ENCODE peak calls at places on chromosome 22, in seven cellular contexts. P is HCT116, H is uterus, W is adrenal gland, E is H1, Z is heart left ventricle, V is stomach. N is an unnamed sample.

GRCh38 chr22:36347094-36347493 is 40.7 kb downstream of the MYH9 start:
- DNase-seq in E (no peak), Z (peak; percentile 51), W (no peak), H (peak; percentile 24), P (no peak), V (peak; percentile 66), N (no peak)

GRCh38 chr22:32331918-32332725 is 25.5 kb upstream of the RFPL3 start:
- DNase-seq in E (peak; percentile 43), P (no peak), V (peak; percentile 20), H (no peak), W (no peak), Z (no peak), N (no peak)

GRCh38 chr22:29216873-29217666 is 11.4 kb downstream of the EMID1 start:
- DNase-seq in P (no peak), W (peak; percentile 95), E (no peak), Z (no peak), H (no peak), V (no peak), N (no peak)

GRCh38 chr22:30295576-30295975 is 6.3 kb upstream of the CASTOR1 start:
- DNase-seq in Z (no peak), V (no peak), E (no peak), H (no peak), P (no peak), W (no peak), N (no peak)

GRCh38 chr22:23608583-23608982 is 23.5 kb downstream of the DRICH1 start:
- DNase-seq in P (no peak), H (no peak), Z (no peak), W (no peak), E (peak; percentile 81), V (no peak), N (no peak)

GRCh38 chr22:33110562-33111163 is 52.5 kb upstream of the SYN3 start:
- DNase-seq in W (peak; percentile 31), Z (no peak), P (no peak), E (no peak), H (no peak), V (no peak), N (no peak)

GRCh38 chr22:41028841-41029240 is 63.6 kb upstream of the EP300 start:
- DNase-seq in H (no peak), W (no peak), E (no peak), P (no peak), Z (no peak), V (no peak), N (no peak)

GRCh38 chr22:29892315-29892714 is 9.3 kb downstream of the MTMR3 start:
- DNase-seq in P (no peak), V (no peak), Z (no peak), H (no peak), E (no peak), W (no peak), N (no peak)

GRCh38 chr22:41425704-41426365 is 20.8 kb downstream of the TOB2 start:
- DNase-seq in V (no peak), H (no peak), W (no peak), E (no peak), Z (no peak), P (no peak), N (no peak)

GRCh38 chr22:23070418-23071162 is at the start of gene GNAZ:
- DNase-seq in V (no peak), E (peak; percentile 78), H (peak; percentile 29), W (no peak), P (no peak), Z (no peak), N (no peak)

GRCh38 chr22:44542561-44543222 is 44.7 kb upstream of the RTL6 start:
- DNase-seq in E (no peak), W (no peak), P (no peak), Z (no peak), V (no peak), H (no peak), N (no peak)

GRCh38 chr22:21790359-21790758 is 54.8 kb upstream of the YPEL1 start:
- DNase-seq in E (no peak), P (no peak), Z (no peak), H (no peak), W (no peak), V (no peak), N (no peak)

GRCh38 chr22:50522806-50523438 is 2.5 kb downstream of the SCO2 start:
- DNase-seq in E (no peak), Z (peak; percentile 21), W (no peak), H (no peak), V (no peak), P (no peak), N (no peak)

GRCh38 chr22:42073568-42074152 is 388 bp upstream of the PHETA2 start:
- DNase-seq in V (no peak), Z (no peak), H (no peak), W (peak; percentile 28), E (no peak), P (no peak), N (no peak)

GRCh38 chr22:25201557-25202273 is 2.1 kb downstream of the CRYBB3 start:
- DNase-seq in E (no peak), W (no peak), Z (no peak), H (no peak), P (no peak), V (no peak), N (no peak)
- H3K4me1 ChIP-seq in E (no peaks in the 10 kb centered on the region), W (no peaks in the 10 kb centered on the region), Z (no peaks in the 10 kb centered on the region), H (no peaks in the 10 kb centered on the region), P (no peaks in the 10 kb centered on the region), V (no peaks in the 10 kb centered on the region), N (no peaks in the 10 kb centered on the region)

DNA sequence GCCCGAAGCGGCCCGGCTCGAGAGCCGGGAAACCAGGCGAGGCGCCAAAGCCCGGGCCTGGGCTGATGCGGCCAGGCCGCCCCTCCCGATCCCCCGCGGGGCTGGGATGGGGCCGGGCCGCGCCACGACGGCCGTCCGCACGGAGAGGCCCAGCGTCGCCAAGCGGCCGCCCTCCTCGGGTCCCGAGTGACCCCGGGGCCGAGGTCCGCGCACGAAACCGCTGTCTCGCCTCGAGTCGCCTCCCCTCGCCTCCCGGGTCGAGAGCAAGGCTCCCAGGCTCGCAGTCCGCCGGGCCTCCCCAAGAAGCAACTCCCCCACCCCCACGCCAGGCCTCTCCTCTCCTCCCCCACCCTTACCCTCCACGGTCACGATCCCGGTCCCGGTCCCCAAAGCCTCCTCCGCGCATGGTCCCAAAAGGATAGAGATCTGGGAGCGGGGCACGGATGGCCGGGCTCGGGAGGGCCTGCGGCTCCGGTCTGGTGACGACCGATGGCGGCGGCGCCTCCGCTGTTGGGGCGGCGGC is 455 bp downstream of the DDX17 start:
- DNase-seq in W (peak; percentile 81), E (no peak), Z (peak; percentile 85), V (peak; percentile 79), H (peak; percentile 81), P (no peak), N (no peak)
- TF ChIP-seq POLR2A in W (peak; percentile 83), E (peak; percentile 52), Z (peak; percentile 63), V (no peak), H (peak; percentile 59), P (no peak), N (peak; percentile 68)

DNA sequence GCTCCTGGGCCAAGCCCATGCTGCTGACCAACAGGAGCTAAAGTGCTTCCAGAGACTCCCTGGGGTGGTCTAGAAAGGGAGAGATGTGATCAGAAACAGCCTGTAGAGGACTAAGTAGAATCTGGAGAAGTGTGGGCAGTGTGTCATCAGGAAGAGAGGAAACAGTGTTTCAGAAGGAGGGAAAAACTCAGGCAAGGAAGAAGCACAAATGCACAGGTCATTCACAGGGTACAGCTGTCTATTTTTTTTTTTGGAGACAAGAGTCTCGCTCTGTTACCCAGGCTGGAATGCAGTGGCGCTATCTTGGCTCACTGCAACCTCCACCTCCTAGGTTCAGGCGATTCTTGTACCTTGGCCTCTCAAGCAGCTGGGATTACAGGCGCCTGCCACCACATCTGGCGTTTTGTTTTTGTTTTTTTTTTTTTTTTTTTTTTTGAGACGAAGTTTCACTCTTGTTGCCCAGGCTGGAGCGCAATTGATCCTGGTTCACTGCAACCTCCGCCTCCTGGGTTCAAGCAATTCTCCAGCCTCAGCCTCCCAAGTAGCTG is 74.4 kb downstream of the MICAL3 start:
- DNase-seq in Z (no peak), W (no peak), V (no peak), E (no peak), H (no peak), P (no peak), N (no peak)
- H3K4me1 ChIP-seq in Z (peaks cover 31% of the 10 kb centered on the region), W (peaks cover 37% of the 10 kb centered on the region), V (peaks cover 74% of the 10 kb centered on the region), E (peaks cover 7% of the 10 kb centered on the region), H (peaks cover 21% of the 10 kb centered on the region), P (peaks cover 11% of the 10 kb centered on the region), N (peaks cover 22% of the 10 kb centered on the region)

GRCh38 chr22:37659897-37660708 is 1.6 kb downstream of the PDXP start:
- DNase-seq in V (no peak), Z (no peak), H (no peak), P (no peak), W (no peak), E (no peak), N (no peak)

GRCh38 chr22:37659066-37659896 is 758 bp downstream of the PDXP start:
- DNase-seq in E (no peak), Z (no peak), P (no peak), V (no peak), H (no peak), W (no peak), N (no peak)

GRCh38 chr22:37657590-37658132 is 862 bp upstream of the PDXP start:
- DNase-seq in P (no peak), H (no peak), W (no peak), V (no peak), Z (no peak), E (no peak), N (no peak)

GRCh38 chr22:37660709-37661045 is 2.2 kb downstream of the PDXP start:
- DNase-seq in W (no peak), E (no peak), H (no peak), V (no peak), P (no peak), Z (no peak), N (no peak)

GRCh38 chr22:37658133-37659065 is at the start of gene PDXP:
- DNase-seq in Z (peak; percentile 99), E (peak; percentile 98), W (peak; percentile 100), V (peak; percentile 99), P (peak; percentile 100), H (peak; percentile 100), N (peak; percentile 93)
- TF ChIP-seq POLR2A in Z (no peak), E (no peak), W (peak; percentile 76), V (no peak), P (peak; percentile 77), H (peak; percentile 92), N (peak; percentile 58)

N was measured in esophagus squamous epithelium.